ENCODE peak calls at places on chromosomes 3 and 15, in eight cellular contexts. I is mammary epithelial cell, M is thoracic aorta, Y is body of pancreas, P is SJSA1, E is uterus, B is upper lobe of left lung, A is gastrocnemius medialis. W is an unnamed sample.
A peak's percentile ranks its signal among the peaks of the same experiment; 100 is the strongest.

GRCh38 chr3:146313411-146314111 is 62.7 kb upstream of the PLSCR4 start:
- DNase-seq in I (peak; percentile 58), M (no peak), Y (no peak), P (peak; percentile 41), E (no peak), B (no peak), A (no peak), W (peak; percentile 44)

GRCh38 chr15:89482139-89482538 is 14.2 kb downstream of the RHCG start:
- DNase-seq in I (no peak), M (no peak), Y (no peak), P (no peak), E (no peak), B (no peak), A (no peak), W (no peak)

GRCh38 chr15:83613716-83614115 is 40.2 kb upstream of the ADAMTSL3 start:
- DNase-seq in I (no peak), M (no peak), Y (peak; percentile 39), P (no peak), E (no peak), B (no peak), A (no peak), W (no peak)

GRCh38 chr3:21274000-21274671 is 476.9 kb downstream of the ZNF385D start:
- DNase-seq in I (peak; percentile 33), M (no peak), Y (no peak), P (no peak), E (no peak), B (no peak), A (no peak), W (no peak)

GRCh38 chr3:106004841-106005240 is 136.0 kb upstream of the CBLB start:
- DNase-seq in I (no peak), M (no peak), Y (no peak), P (no peak), E (no peak), B (no peak), A (no peak), W (no peak)

GRCh38 chr3:16512435-16513140 is 911 bp downstream of the RFTN1 start:
- DNase-seq in I (no peak), M (no peak), Y (peak; percentile 20), P (peak; percentile 78), E (peak; percentile 47), B (peak; percentile 88), A (peak; percentile 52), W (no peak)

GRCh38 chr3:62727576-62727975 is 147.6 kb downstream of the CADPS start:
- DNase-seq in I (peak; percentile 15), M (no peak), Y (no peak), P (no peak), E (no peak), B (no peak), A (no peak), W (no peak)

GRCh38 chr3:121595765-121596406 is 2.7 kb downstream of the FBXO40 start:
- DNase-seq in I (no peak), M (no peak), Y (no peak), P (no peak), E (no peak), B (no peak), A (peak; percentile 39), W (no peak)

GRCh38 chr3:175150812-175151411 is 291.8 kb downstream of the NAALADL2 start:
- DNase-seq in I (peak; percentile 100), M (no peak), Y (no peak), P (no peak), E (no peak), B (no peak), A (no peak), W (peak; percentile 5)

GRCh38 chr15:101675015-101675414 is 22.8 kb upstream of the TM2D3 start:
- DNase-seq in I (peak; percentile 74), M (no peak), Y (no peak), P (peak; percentile 69), E (no peak), B (no peak), A (no peak), W (no peak)

GRCh38 chr3:123533554-123534159 is 51.2 kb downstream of the HACD2 start:
- DNase-seq in I (no peak), M (no peak), Y (no peak), P (peak; percentile 25), E (no peak), B (no peak), A (no peak), W (no peak)

GRCh38 chr3:60269829-60270266 is 981.4 kb downstream of the FHIT start:
- DNase-seq in I (no peak), M (no peak), Y (no peak), P (no peak), E (no peak), B (peak; percentile 3), A (no peak), W (no peak)

GRCh38 chr3:60266444-60266843 is 984.8 kb downstream of the FHIT start:
- DNase-seq in I (no peak), M (no peak), Y (no peak), P (no peak), E (no peak), B (no peak), A (no peak), W (no peak)

GRCh38 chr3:60268123-60268522 is 983.1 kb downstream of the FHIT start:
- DNase-seq in I (no peak), M (no peak), Y (no peak), P (no peak), E (no peak), B (no peak), A (no peak), W (no peak)

GRCh38 chr3:60274098-60274497 is 977.2 kb downstream of the FHIT start:
- DNase-seq in I (no peak), M (no peak), Y (no peak), P (no peak), E (no peak), B (no peak), A (no peak), W (no peak)

GRCh38 chr3:60269377-60269776 is 981.9 kb downstream of the FHIT start:
- DNase-seq in I (no peak), M (no peak), Y (no peak), P (no peak), E (no peak), B (no peak), A (no peak), W (no peak)
- H3K4me1 ChIP-seq in I (no peaks in the 10 kb centered on the region), M (no peaks in the 10 kb centered on the region), Y (no peaks in the 10 kb centered on the region), P (no peaks in the 10 kb centered on the region), E (no peaks in the 10 kb centered on the region), B (no peaks in the 10 kb centered on the region), A (no peaks in the 10 kb centered on the region), W (no peaks in the 10 kb centered on the region)

DNA sequence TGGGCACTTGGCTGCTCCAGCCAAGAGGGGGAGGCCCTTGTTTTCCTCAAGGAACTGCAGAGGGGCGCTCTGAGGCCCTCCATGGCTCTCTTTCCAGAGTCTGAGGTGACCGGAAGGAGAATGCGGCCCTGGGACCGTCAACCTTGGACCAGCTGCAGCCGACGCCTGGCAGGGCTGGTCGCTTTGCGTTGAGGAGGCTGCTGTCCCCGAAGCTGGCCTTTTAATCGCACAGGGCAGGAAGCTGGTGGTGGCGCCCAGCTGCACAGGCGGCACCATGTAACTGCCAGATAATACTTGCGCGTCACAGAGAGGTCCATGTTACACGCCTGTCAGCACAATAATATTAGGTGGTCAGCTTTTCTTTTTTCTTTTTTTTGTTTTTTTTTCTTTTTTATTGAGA is 875 bp upstream of the HLTF start:
- DNase-seq in I (no peak), M (no peak), Y (no peak), P (no peak), E (no peak), B (peak; percentile 52), A (no peak), W (no peak)
- H3K4me3 ChIP-seq in I (no peak overlapping the region), M (no peak overlapping the region), Y (no peak overlapping the region), P (no peak overlapping the region), E (no peak overlapping the region), B (no peak overlapping the region), A (no peak overlapping the region), W (no peak overlapping the region)

DNA sequence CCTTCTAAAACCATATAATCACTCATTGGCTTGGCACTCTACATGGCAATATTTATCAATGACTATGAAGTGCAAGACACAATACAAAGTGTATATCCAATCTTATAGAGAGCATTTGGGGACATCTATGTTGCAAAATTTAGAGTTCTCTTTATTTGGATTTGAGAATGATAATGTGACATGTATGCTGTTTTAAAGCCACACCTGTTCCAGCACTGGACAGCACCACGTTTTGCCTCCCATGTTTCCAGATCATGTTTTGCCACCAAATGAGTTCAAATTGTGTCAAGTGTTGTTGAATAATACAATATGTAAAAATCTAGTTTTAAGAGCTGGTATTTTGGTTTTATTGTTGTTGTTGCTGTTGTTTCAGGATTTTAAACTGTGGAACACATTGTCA is 33.3 kb upstream of the GOLGA8A start:
- DNase-seq in I (no peak), M (no peak), Y (no peak), P (no peak), E (no peak), B (no peak), A (no peak), W (no peak)
- H3K4me1 ChIP-seq in I (no peaks in the 10 kb centered on the region), M (no peaks in the 10 kb centered on the region), Y (no peaks in the 10 kb centered on the region), P (no peaks in the 10 kb centered on the region), E (no peaks in the 10 kb centered on the region), B (no peaks in the 10 kb centered on the region), A (no peaks in the 10 kb centered on the region), W (no peaks in the 10 kb centered on the region)

GRCh38 chr3:64221564-64222257 is 3.6 kb downstream of the PRICKLE2 start:
- DNase-seq in I (no peak), M (no peak), Y (no peak), P (peak; percentile 29), E (no peak), B (no peak), A (no peak), W (no peak)

GRCh38 chr3:64225695-64226499 is 631 bp upstream of the PRICKLE2 start:
- DNase-seq in I (peak; percentile 25), M (no peak), Y (no peak), P (no peak), E (no peak), B (no peak), A (no peak), W (no peak)

GRCh38 chr3:64223809-64224570 is 1.3 kb downstream of the PRICKLE2 start:
- DNase-seq in I (no peak), M (no peak), Y (peak; percentile 19), P (peak; percentile 37), E (no peak), B (no peak), A (no peak), W (no peak)

GRCh38 chr3:64222501-64222900 is 2.8 kb downstream of the PRICKLE2 start:
- DNase-seq in I (no peak), M (no peak), Y (no peak), P (no peak), E (no peak), B (no peak), A (no peak), W (no peak)

GRCh38 chr3:64224826-64225606 is at the start of gene PRICKLE2:
- DNase-seq in I (peak; percentile 81), M (peak; percentile 75), Y (peak; percentile 69), P (peak; percentile 80), E (peak; percentile 73), B (no peak), A (peak; percentile 60), W (peak; percentile 33)
- H3K4me3 ChIP-seq in I (peak within 1 kb of the TSS; percentile 25), M (peak within 1 kb of the TSS; percentile 70), Y (no peak within 1 kb of the TSS), P (peak within 1 kb of the TSS; percentile 42), E (peak within 1 kb of the TSS; percentile 29), B (peak within 1 kb of the TSS; percentile 25), A (peak within 1 kb of the TSS; percentile 41), W (no peak within 1 kb of the TSS)

W was measured in small intestine.